ENCODE peak calls at places on chromosomes 5 and 9, in eight cellular contexts. F is NCI-H146; S is stimulated activated CD4-positive, alpha-beta T cell treated with anti-CD3 and anti-CD28 coated beads, Interleukin-15, amount 100 ng/mL, for 24 hours; K is memory B cell; A is naive thymus-derived CD8-positive, alpha-beta T cell; E is mesothelial cell of epicardium; T is hypothalamus; B is heart left ventricle. W is an unnamed sample.

GRCh38 chr9:21334603-21334968 is 618 bp downstream of the KLHL9 start:
- DNase-seq in T (no peak), E (no peak), S (no peak), K (peak; percentile 3), B (peak; percentile 7), F (no peak), A (peak; percentile 33), W (no peak)

GRCh38 chr5:138402640-138403039 is 36.2 kb upstream of the REEP2 start:
- DNase-seq in S (no peak), A (no peak), T (no peak), E (no peak), F (no peak), B (no peak), K (no peak), W (no peak)

GRCh38 chr5:74382864-74383618 is 257.5 kb downstream of the ENC1 start:
- DNase-seq in A (no peak), B (peak; percentile 73), T (no peak), K (no peak), E (no peak), S (no peak), F (no peak), W (peak; percentile 46)

GRCh38 chr5:151675225-151675955 is 11.3 kb downstream of the SPARC start:
- DNase-seq in S (no peak), B (no peak), E (no peak), A (no peak), F (no peak), K (no peak), T (no peak), W (peak; percentile 86)

GRCh38 chr9:36995927-36996471 is 38.1 kb downstream of the PAX5 start:
- DNase-seq in E (peak; percentile 69), A (peak; percentile 45), B (peak; percentile 20), F (peak; percentile 76), T (no peak), K (peak; percentile 60), S (peak; percentile 67), W (peak; percentile 63)

GRCh38 chr5:156037151-156037909 is 289.6 kb upstream of the SGCD start:
- DNase-seq in B (no peak), S (no peak), E (no peak), F (no peak), A (no peak), T (no peak), K (no peak), W (no peak)

GRCh38 chr9:134357631-134358025 is 31.4 kb downstream of the RXRA start:
- DNase-seq in B (no peak), E (no peak), K (no peak), S (no peak), T (no peak), A (no peak), F (no peak), W (no peak)

GRCh38 chr5:37189355-37189754 is 59.8 kb downstream of the CPLANE1 start:
- DNase-seq in T (no peak), F (no peak), S (no peak), E (no peak), B (no peak), A (no peak), K (no peak), W (peak; percentile 48)

GRCh38 chr9:112754578-112754977 is 4.0 kb downstream of the SNX30 start:
- DNase-seq in B (no peak), T (no peak), S (peak; percentile 41), A (peak; percentile 10), F (no peak), E (no peak), K (no peak), W (no peak)

GRCh38 chr5:148979104-148979723 is 83.6 kb downstream of the SH3TC2 start:
- DNase-seq in F (no peak), K (no peak), B (no peak), A (no peak), E (no peak), T (no peak), S (no peak), W (no peak)

GRCh38 chr5:119274767-119275130 is 81.1 kb upstream of the TNFAIP8 start:
- DNase-seq in B (no peak), T (no peak), E (no peak), S (no peak), A (no peak), K (no peak), F (no peak), W (peak; percentile 89)

GRCh38 chr5:74647096-74647495 is 6.6 kb upstream of the ENC1 start:
- DNase-seq in K (no peak), A (no peak), F (peak; percentile 65), E (no peak), T (no peak), B (no peak), S (no peak), W (no peak)

GRCh38 chr9:120934271-120934670 is 7.7 kb upstream of the TRAF1 start:
- DNase-seq in B (no peak), K (no peak), E (no peak), T (no peak), S (no peak), F (no peak), A (no peak), W (no peak)

GRCh38 chr5:174459071-174459702 is 265.2 kb upstream of the MSX2 start:
- DNase-seq in B (no peak), K (no peak), E (no peak), S (no peak), A (no peak), F (no peak), T (no peak), W (no peak)

GRCh38 chr9:76023715-76024195 is 133.3 kb downstream of the PCSK5 start:
- DNase-seq in A (peak; percentile 55), E (no peak), F (no peak), T (no peak), K (no peak), S (peak; percentile 41), B (no peak), W (peak; percentile 22)

GRCh38 chr5:139848508-139849100 is 53.0 kb downstream of the PSD2 start:
- DNase-seq in B (peak; percentile 30), S (peak; percentile 41), T (no peak), A (peak; percentile 28), F (no peak), K (no peak), E (no peak), W (no peak)

GRCh38 chr9:93669116-93669957 is 93.0 kb downstream of the PHF2 start:
- DNase-seq in T (no peak), B (peak; percentile 6), A (no peak), S (peak; percentile 1), K (no peak), F (no peak), E (peak; percentile 32), W (no peak)

GRCh38 chr5:179060116-179061008 is at the start of gene ZNF354C:
- DNase-seq in A (peak; percentile 87), T (peak; percentile 77), K (peak; percentile 63), B (peak; percentile 92), S (peak; percentile 91), F (peak; percentile 27), E (peak; percentile 76), W (peak; percentile 95)

GRCh38 chr5:133712562-133712961 is 100.2 kb upstream of the FSTL4 start:
- DNase-seq in T (no peak), K (no peak), E (no peak), B (no peak), A (no peak), F (no peak), S (no peak), W (no peak)

GRCh38 chr9:92332577-92333287 is 7.0 kb downstream of the CENPP start:
- DNase-seq in E (no peak), T (no peak), F (no peak), A (no peak), B (peak; percentile 10), K (no peak), S (no peak), W (peak; percentile 53)

GRCh38 chr9:114384836-114385411 is 2.9 kb downstream of the AKNA start:
- DNase-seq in S (no peak), E (no peak), T (no peak), A (no peak), F (no peak), B (no peak), K (no peak), W (no peak)